ENCODE peak calls at places on chromosomes 13 and 19, in four cellular contexts. E, K, F and M are unnamed samples.

GRCh38 chr19:31285744-31286143 is 63.5 kb downstream of the TSHZ3 start:
- DNase-seq in E (peak), K (no peak), F (no peak), M (peak)

GRCh38 chr13:23558675-23559536 is 11.3 kb upstream of the TNFRSF19 start:
- DNase-seq in E (no peak), K (peak), F (peak), M (peak)

GRCh38 chr19:7757358-7757757 is 5.7 kb upstream of the CLEC4M start:
- DNase-seq in E (no peak), K (no peak), F (no peak), M (no peak)

GRCh38 chr19:15702590-15702930 is 25.3 kb upstream of the OR10H2 start:
- DNase-seq in E (peak), K (peak), F (peak), M (peak)

GRCh38 chr13:37144661-37145060 is 39.2 kb upstream of the CSNK1A1L start:
- DNase-seq in E (no peak), K (no peak), F (no peak), M (no peak)

GRCh38 chr13:30091691-30092090 is 215.7 kb downstream of the KATNAL1 start:
- DNase-seq in E (no peak), K (no peak), F (no peak), M (no peak)

GRCh38 chr19:36771275-36772231 is 1.1 kb downstream of the ZNF850 start:
- DNase-seq in E (peak), K (peak), F (peak), M (peak)

GRCh38 chr13:47903836-47904235 is 97.2 kb downstream of the SUCLA2 start:
- DNase-seq in E (no peak), K (no peak), F (no peak), M (no peak)

GRCh38 chr19:44499559-44499958 is 763 bp downstream of the ZNF180 start:
- DNase-seq in E (no peak), K (no peak), F (no peak), M (no peak)

GRCh38 chr19:34214040-34214439 is 40.3 kb upstream of the GARRE1 start:
- DNase-seq in E (no peak), K (no peak), F (no peak), M (no peak)

GRCh38 chr13:24671367-24672117 is 8.7 kb upstream of the ATP12A start:
- DNase-seq in E (no peak), K (peak), F (peak), M (peak)

GRCh38 chr13:27578121-27579030 is 42.0 kb downstream of the LNX2 start:
- DNase-seq in E (no peak), K (no peak), F (no peak), M (no peak)

GRCh38 chr13:114249062-114249461 is 14.4 kb downstream of the CDC16 start:
- DNase-seq in E (no peak), K (no peak), F (no peak), M (no peak)

GRCh38 chr13:114241918-114242317 is 7.2 kb downstream of the CDC16 start:
- DNase-seq in E (no peak), K (no peak), F (no peak), M (no peak)

GRCh38 chr13:114248011-114248410 is 13.3 kb downstream of the CDC16 start:
- DNase-seq in E (no peak), K (no peak), F (no peak), M (no peak)

DNA sequence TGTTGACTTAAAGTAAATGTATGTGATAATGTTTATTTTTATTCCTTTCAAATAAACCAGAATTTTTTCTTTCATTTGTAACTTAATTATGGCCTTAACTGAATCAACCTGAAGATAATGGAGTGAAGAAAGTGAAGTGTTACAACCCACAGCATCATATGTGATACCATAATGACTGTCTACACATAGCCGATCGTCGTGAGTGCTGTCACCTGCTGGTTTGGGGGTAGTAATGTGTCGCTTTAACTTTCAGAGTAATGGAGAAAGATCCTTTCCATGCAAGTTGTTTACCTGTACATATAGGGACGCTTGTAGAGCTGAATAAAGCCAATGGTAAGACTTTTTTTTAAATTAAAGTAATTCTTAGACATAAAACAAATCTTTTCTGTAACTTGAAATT is 9.9 kb downstream of the CDC16 start:
- DNase-seq in E (no peak), K (no peak), F (no peak), M (no peak)
- TF ChIP-seq CTCF in E (no peak), K (no peak), F (no peak), M (no peak)

GRCh38 chr13:52009985-52010384 is 1.3 kb downstream of the ATP7B start:
- DNase-seq in E (no peak), K (no peak), F (no peak), M (no peak)

GRCh38 chr13:52010890-52011689 is at the start of gene ATP7B:
- DNase-seq in E (peak), K (peak), F (no peak), M (peak)

GRCh38 chr13:52016296-52016695 is 4.1 kb downstream of the ALG11 start:
- DNase-seq in E (no peak), K (no peak), F (no peak), M (no peak)

GRCh38 chr13:52012512-52012836 is 276 bp downstream of the ALG11 start:
- DNase-seq in E (no peak), K (no peak), F (no peak), M (no peak)

GRCh38 chr13:52011690-52012511 is at the start of gene ALG11:
- DNase-seq in E (peak), K (peak), F (peak), M (peak)
- H3K4me3 ChIP-seq in E (peak), K (peak), F (peak), M (peak)

DNA sequence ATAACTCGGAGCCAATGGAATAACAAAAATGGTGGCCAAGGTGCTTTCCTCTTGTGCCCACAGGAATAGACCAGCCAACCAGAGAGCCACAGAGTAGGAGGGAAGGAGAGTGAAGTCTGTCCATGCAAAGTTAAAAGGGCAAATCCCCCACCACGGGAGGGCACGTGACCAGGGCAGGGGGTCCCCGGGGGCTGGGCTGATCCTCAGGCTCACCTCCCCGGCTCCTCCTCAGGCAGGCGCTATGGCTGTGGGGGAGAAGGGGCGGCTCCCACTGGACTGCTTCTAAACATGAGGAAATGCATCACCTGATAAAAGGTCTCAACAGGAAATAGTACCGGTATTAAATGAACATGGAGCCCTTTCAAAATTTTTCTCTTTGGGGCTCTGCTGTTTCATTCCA is 73.2 kb upstream of the SLC15A1 start:
- DNase-seq in E (no peak), K (no peak), F (no peak), M (no peak)
- TF ChIP-seq POLR2A in E (no peak), K (no peak), F (no peak), M (no peak)

GRCh38 chr13:110352735-110353134 is 45.7 kb downstream of the COL4A2 start:
- DNase-seq in E (no peak), K (no peak), F (no peak), M (no peak)
- TF ChIP-seq CTCF in E (peak), K (no peak), F (no peak), M (no peak)

GRCh38 chr19:55519461-55520311 is 17.2 kb downstream of the SBK2 start:
- DNase-seq in E (no peak), K (no peak), F (no peak), M (no peak)

GRCh38 chr19:55520691-55521292 is 16.1 kb downstream of the SBK2 start:
- DNase-seq in E (no peak), K (no peak), F (no peak), M (no peak)

DNA sequence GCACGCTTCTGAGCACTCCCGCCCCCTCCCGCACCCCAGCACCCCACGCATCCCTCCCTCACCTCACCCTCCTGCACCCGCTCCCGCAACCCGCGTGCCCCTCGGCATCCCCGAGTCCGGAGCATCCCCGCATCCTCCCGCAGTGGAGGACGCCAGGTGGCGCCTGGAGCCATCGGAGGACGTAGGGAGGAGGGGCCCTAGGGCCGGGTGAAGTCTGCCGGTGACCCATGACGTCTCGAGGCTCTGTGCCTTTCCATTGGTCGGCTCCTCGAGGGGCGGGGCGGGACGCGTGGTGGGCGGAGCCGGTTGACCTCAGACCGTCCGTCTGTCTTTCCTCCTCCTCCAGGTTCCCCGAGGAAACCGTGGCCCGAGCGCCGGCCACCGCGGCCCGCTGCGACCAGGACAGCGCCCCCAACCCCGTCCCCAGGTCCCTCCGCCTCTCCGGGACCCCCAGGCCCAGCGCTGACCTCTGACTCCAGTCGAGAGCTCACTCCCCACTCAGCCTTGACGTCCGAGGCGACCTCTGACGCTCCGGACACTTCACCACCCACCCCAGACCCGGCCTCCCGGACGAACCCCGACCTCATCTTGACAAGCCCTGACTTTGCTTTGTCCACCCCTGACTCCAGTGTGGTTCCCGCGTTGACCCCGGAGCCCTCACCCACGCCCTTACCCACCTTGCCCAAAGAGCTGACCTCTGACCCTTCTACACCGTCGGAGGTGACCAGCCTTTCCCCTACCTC is 19.9 kb downstream of the SBK2 start:
- DNase-seq in E (peak), K (peak), F (peak), M (peak)
- H3K4me3 ChIP-seq in E (peak), K (peak), F (peak), M (peak)

DNA sequence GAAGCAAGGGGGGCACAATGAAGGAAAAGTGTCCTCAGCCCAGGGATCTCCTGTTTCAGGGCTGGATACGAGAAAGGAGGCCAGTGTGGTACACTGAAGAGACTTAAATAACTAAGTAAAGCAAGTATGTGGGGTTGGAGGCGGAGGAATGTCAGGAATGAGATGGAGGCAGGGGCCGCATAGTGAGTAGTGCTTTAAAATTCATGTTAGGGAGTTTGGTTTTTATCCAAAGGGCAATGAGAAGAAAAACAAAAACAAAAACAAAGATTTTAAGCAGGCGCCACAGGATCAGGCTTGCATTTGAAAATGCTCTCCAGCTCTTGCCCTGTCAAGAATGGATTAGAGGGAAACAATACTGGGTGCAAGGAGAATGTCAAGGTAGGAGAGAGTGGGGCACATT is 273.4 kb downstream of the DCLK1 start:
- DNase-seq in E (no peak), K (no peak), F (no peak), M (peak)
- TF ChIP-seq POLR2A in E (no peak), K (no peak), F (no peak), M (no peak)

DNA sequence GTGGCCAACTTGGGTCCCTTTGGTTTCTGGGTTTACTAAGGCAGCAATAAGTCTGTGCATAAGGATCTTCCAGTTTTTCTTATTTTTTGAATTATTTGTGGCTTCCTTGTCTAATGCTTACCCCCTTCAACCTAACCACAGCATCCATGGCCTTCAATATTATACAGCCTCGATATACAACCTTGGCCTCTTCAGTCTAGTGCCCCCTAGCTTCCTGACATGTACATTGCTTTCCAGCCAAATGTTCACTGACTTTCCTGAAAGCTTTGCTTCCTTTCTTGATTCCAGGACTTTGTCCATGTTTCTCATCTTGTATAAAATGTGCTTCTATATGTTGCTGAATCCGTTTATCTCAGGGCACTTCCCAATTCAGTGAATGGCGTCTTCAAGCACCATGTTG is 310.1 kb downstream of the OLFM4 start:
- DNase-seq in E (no peak), K (no peak), F (no peak), M (no peak)
- TF ChIP-seq CTCF in E (no peak), K (no peak), F (no peak), M (peak)

GRCh38 chr19:51594774-51595109 is 23.7 kb downstream of the ZNF175 start:
- DNase-seq in E (no peak), K (no peak), F (no peak), M (no peak)
- H3K4me3 ChIP-seq in E (peak), K (peak), F (peak), M (peak)

DNA sequence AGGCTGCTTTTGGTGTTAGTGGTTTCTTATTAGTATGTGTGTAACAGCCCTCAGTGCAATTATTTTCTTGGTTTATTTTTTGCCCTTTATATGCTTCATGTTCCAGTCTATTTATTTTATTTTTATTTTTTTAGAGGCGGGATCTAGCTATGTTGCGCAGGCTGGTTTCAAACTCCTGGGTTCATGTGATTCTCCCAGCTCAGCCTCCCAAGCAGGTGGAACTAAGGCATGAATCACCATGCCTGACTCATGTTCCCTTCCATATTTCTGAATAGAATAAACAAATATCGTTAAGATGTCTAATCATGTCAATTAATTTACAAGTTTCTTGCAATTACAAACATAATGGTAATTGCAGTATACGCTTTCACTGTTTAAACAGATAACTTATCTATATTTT is 11.7 kb downstream of the SKA3 start:
- DNase-seq in E (no peak), K (no peak), F (no peak), M (no peak)
- TF ChIP-seq POLR2A in E (no peak), K (no peak), F (no peak), M (no peak)